ENCODE peak calls at places on chromosomes 4 and X, in six cellular contexts. W is CD4-positive, alpha-beta memory T cell; O is mesendoderm; N is tibial artery; B is NCI-H774; D is BE2C. M is an unnamed sample.

GRCh38 chrX:68504237-68504636 is 5.4 kb downstream of the YIPF6 start:
- DNase-seq in W (peak; percentile 14), O (no peak), N (no peak), B (no peak), D (no peak), M (peak; percentile 28)

GRCh38 chrX:11655282-11655985 is 10.3 kb downstream of the ARHGAP6 start:
- DNase-seq in W (no peak), O (no peak), N (no peak), B (no peak), D (no peak), M (no peak)

GRCh38 chr4:122874194-122874593 is 47.6 kb downstream of the FGF2 start:
- DNase-seq in W (no peak), O (peak; percentile 59), N (no peak), B (no peak), D (no peak), M (no peak)

GRCh38 chr4:175758595-175758994 is 53.5 kb downstream of the GPM6A start:
- DNase-seq in W (no peak), O (no peak), N (no peak), B (no peak), D (no peak), M (no peak)

GRCh38 chrX:143429021-143429570 is 88.2 kb downstream of the SPANXN3 start:
- DNase-seq in W (no peak), O (no peak), N (no peak), B (no peak), D (no peak), M (no peak)

GRCh38 chr4:167233523-167234387 is 539 bp downstream of the SPOCK3 start:
- DNase-seq in W (no peak), O (peak; percentile 19), N (no peak), B (no peak), D (peak; percentile 61), M (peak; percentile 69)

GRCh38 chr4:169398294-169398693 is 127.5 kb upstream of the SH3RF1 start:
- DNase-seq in W (no peak), O (no peak), N (no peak), B (no peak), D (no peak), M (no peak)

GRCh38 chr4:1855334-1856070 is 454 bp downstream of the LETM1 start:
- DNase-seq in W (peak; percentile 4), O (no peak), N (no peak), B (no peak), D (no peak), M (peak; percentile 42)

GRCh38 chrX:42714981-42715688 is 62.8 kb downstream of the PPP1R2C start:
- DNase-seq in W (peak; percentile 42), O (peak; percentile 79), N (peak; percentile 30), B (no peak), D (peak; percentile 33), M (no peak)

GRCh38 chr4:173530326-173531062 is 465 bp upstream of the HAND2 start:
- DNase-seq in W (no peak), O (no peak), N (no peak), B (no peak), D (no peak), M (no peak)

GRCh38 chrX:52422884-52423283 is 54.1 kb downstream of the XAGE2 start:
- DNase-seq in W (no peak), O (no peak), N (no peak), B (no peak), D (no peak), M (no peak)

GRCh38 chr4:61889117-61889516 is 689.0 kb downstream of the ADGRL3 start:
- DNase-seq in W (no peak), O (no peak), N (no peak), B (no peak), D (no peak), M (no peak)

GRCh38 chrX:129777218-129777768 is 2.5 kb upstream of the SASH3 start:
- DNase-seq in W (peak; percentile 80), O (no peak), N (peak; percentile 32), B (no peak), D (no peak), M (peak; percentile 88)

GRCh38 chr4:153170407-153170806 is 33.8 kb upstream of the TRIM2 start:
- DNase-seq in W (no peak), O (no peak), N (no peak), B (no peak), D (no peak), M (no peak)

GRCh38 chrX:119398974-119399771 is at the start of gene SLC25A43:
- DNase-seq in W (peak; percentile 22), O (peak; percentile 37), N (peak; percentile 22), B (peak; percentile 12), D (peak; percentile 29), M (peak; percentile 58)

GRCh38 chr4:149973181-149973580 is 105.1 kb upstream of the DCLK2 start:
- DNase-seq in W (no peak), O (no peak), N (no peak), B (no peak), D (no peak), M (no peak)

GRCh38 chr4:156193800-156194199 is 240.1 kb upstream of the CTSO start:
- DNase-seq in W (no peak), O (no peak), N (no peak), B (no peak), D (no peak), M (no peak)

GRCh38 chr4:169437299-169438047 is 166.7 kb upstream of the SH3RF1 start:
- DNase-seq in W (no peak), O (peak; percentile 5), N (no peak), B (no peak), D (no peak), M (peak; percentile 91)

GRCh38 chrX:51456814-51457213 is 39.6 kb downstream of the NUDT11 start:
- DNase-seq in W (no peak), O (peak; percentile 74), N (no peak), B (peak; percentile 0), D (no peak), M (no peak)

GRCh38 chrX:75038925-75039324 is 113.7 kb upstream of the NEXMIF start:
- DNase-seq in W (peak; percentile 6), O (peak; percentile 23), N (no peak), B (no peak), D (peak; percentile 8), M (peak; percentile 34)

GRCh38 chr4:89572224-89572858 is 264.6 kb downstream of the SNCA start:
- DNase-seq in W (no peak), O (no peak), N (no peak), B (peak; percentile 1), D (no peak), M (no peak)

GRCh38 chr4:80266902-80267380 is 477 bp downstream of the FGF5 start:
- DNase-seq in W (no peak), O (peak; percentile 50), N (no peak), B (no peak), D (no peak), M (no peak)

GRCh38 chrX:103464071-103464773 is 55.1 kb downstream of the RAB40A start:
- DNase-seq in W (peak; percentile 19), O (peak; percentile 76), N (no peak), B (peak; percentile 2), D (peak; percentile 42), M (peak; percentile 11)

GRCh38 chr4:87017580-87018061 is 82.8 kb downstream of the AFF1 start:
- DNase-seq in W (no peak), O (no peak), N (no peak), B (no peak), D (no peak), M (no peak)

GRCh38 chr4:1226598-1226997 is 22.3 kb downstream of the CTBP1 start:
- DNase-seq in W (no peak), O (no peak), N (no peak), B (no peak), D (no peak), M (no peak)

GRCh38 chr4:145815626-145816025 is 123.0 kb downstream of the ZNF827 start:
- DNase-seq in W (no peak), O (no peak), N (no peak), B (no peak), D (no peak), M (no peak)

GRCh38 chr4:4866124-4866832 is 6.8 kb downstream of the MSX1 start:
- DNase-seq in W (no peak), O (peak; percentile 75), N (no peak), B (no peak), D (peak; percentile 50), M (peak; percentile 27)

GRCh38 chr4:138053601-138054322 is 188.4 kb downstream of the SLC7A11 start:
- DNase-seq in W (no peak), O (peak; percentile 82), N (no peak), B (no peak), D (no peak), M (no peak)

GRCh38 chr4:185210102-185210981 is 944 bp downstream of the SNX25 start:
- DNase-seq in W (peak; percentile 50), O (peak; percentile 80), N (peak; percentile 54), B (peak; percentile 3), D (peak; percentile 62), M (peak; percentile 70)

GRCh38 chr4:176988226-176988625 is 195.5 kb upstream of the VEGFC start:
- DNase-seq in W (no peak), O (peak; percentile 13), N (no peak), B (no peak), D (no peak), M (no peak)

GRCh38 chrX:16661495-16661894 is 11.5 kb downstream of the S100G start:
- DNase-seq in W (no peak), O (no peak), N (no peak), B (no peak), D (no peak), M (no peak)

GRCh38 chr4:6926681-6927478 is 17.3 kb downstream of the TBC1D14 start:
- DNase-seq in W (peak; percentile 55), O (peak; percentile 67), N (peak; percentile 69), B (no peak), D (peak; percentile 46), M (no peak)

GRCh38 chrX:42176790-42177189 is 253.4 kb upstream of the CASK start:
- DNase-seq in W (no peak), O (peak; percentile 28), N (no peak), B (no peak), D (no peak), M (no peak)

GRCh38 chr4:15742637-15743036 is 35.5 kb upstream of the CD38 start:
- DNase-seq in W (no peak), O (no peak), N (no peak), B (no peak), D (no peak), M (no peak)

GRCh38 chr4:112889619-112890294 is 159.7 kb upstream of the ANK2 start:
- DNase-seq in W (no peak), O (no peak), N (no peak), B (no peak), D (no peak), M (no peak)

GRCh38 chr4:1794809-1795303 is 1.8 kb downstream of the FGFR3 start:
- DNase-seq in W (no peak), O (no peak), N (no peak), B (no peak), D (no peak), M (no peak)

GRCh38 chr4:158624889-158625478 is 46.7 kb downstream of the C4orf46 start:
- DNase-seq in W (no peak), O (peak; percentile 71), N (no peak), B (peak; percentile 13), D (peak; percentile 15), M (peak; percentile 68)